ENCODE peak calls at places on chromosomes 16 and 17, in six cellular contexts. One of them, this sample, is unnamed.

GRCh38 chr17:28045304-28045703 is 2.8 kb downstream of the NLK start:
- DNase-seq in lower leg skin: no peak
- DNase-seq in left kidney: no peak
- DNase-seq in HT1080: no peak
- DNase-seq in Right ventricle myocardium superior: no peak
- DNase-seq in GM18507: no peak
- DNase-seq in this sample: no peak

GRCh38 chr16:12573300-12573699 is 230.4 kb downstream of the CPPED1 start:
- DNase-seq in GM18507: no peak
- DNase-seq in left kidney: no peak
- DNase-seq in Right ventricle myocardium superior: no peak
- DNase-seq in HT1080: no peak
- DNase-seq in lower leg skin: no peak
- DNase-seq in this sample: no peak

GRCh38 chr16:51851111-51851510 is 695.8 kb downstream of the TOX3 start:
- DNase-seq in HT1080: no peak
- DNase-seq in GM18507: no peak
- DNase-seq in lower leg skin: no peak
- DNase-seq in left kidney: no peak
- DNase-seq in Right ventricle myocardium superior: no peak
- DNase-seq in this sample: no peak

GRCh38 chr16:81786321-81786720 is 7.2 kb downstream of the PLCG2 start:
- DNase-seq in lower leg skin: no peak
- DNase-seq in HT1080: peak
- DNase-seq in left kidney: no peak
- DNase-seq in GM18507: no peak
- DNase-seq in Right ventricle myocardium superior: no peak
- DNase-seq in this sample: no peak

GRCh38 chr17:74862108-74862901 is 2.6 kb upstream of the GRIN2C start:
- DNase-seq in left kidney: peak
- DNase-seq in HT1080: no peak
- DNase-seq in Right ventricle myocardium superior: peak
- DNase-seq in GM18507: peak
- DNase-seq in lower leg skin: no peak
- DNase-seq in this sample: no peak

GRCh38 chr16:19203374-19203966 is 35.4 kb downstream of the SYT17 start:
- DNase-seq in GM18507: no peak
- DNase-seq in HT1080: no peak
- DNase-seq in Right ventricle myocardium superior: no peak
- DNase-seq in lower leg skin: no peak
- DNase-seq in left kidney: no peak
- DNase-seq in this sample: peak

GRCh38 chr17:49315551-49315951 is 46.5 kb downstream of the ZNF652 start:
- DNase-seq in left kidney: peak
- DNase-seq in Right ventricle myocardium superior: peak
- DNase-seq in HT1080: peak
- DNase-seq in lower leg skin: peak
- DNase-seq in GM18507: peak
- DNase-seq in this sample: peak

GRCh38 chr16:8686031-8686621 is 11.7 kb downstream of the ABAT start:
- DNase-seq in GM18507: no peak
- DNase-seq in HT1080: no peak
- DNase-seq in Right ventricle myocardium superior: peak
- DNase-seq in left kidney: peak
- DNase-seq in lower leg skin: no peak
- DNase-seq in this sample: no peak

GRCh38 chr16:81602792-81603191 is 158.2 kb downstream of the CMIP start:
- DNase-seq in HT1080: no peak
- DNase-seq in left kidney: no peak
- DNase-seq in lower leg skin: no peak
- DNase-seq in GM18507: no peak
- DNase-seq in Right ventricle myocardium superior: no peak
- DNase-seq in this sample: no peak

GRCh38 chr16:23729503-23730424 is 16.7 kb upstream of the ERN2 start:
- DNase-seq in GM18507: no peak
- DNase-seq in Right ventricle myocardium superior: no peak
- DNase-seq in left kidney: no peak
- DNase-seq in HT1080: peak
- DNase-seq in lower leg skin: no peak
- DNase-seq in this sample: peak

GRCh38 chr17:28626818-28627217 is 12.8 kb upstream of the RSKR start:
- DNase-seq in lower leg skin: no peak
- DNase-seq in HT1080: no peak
- DNase-seq in left kidney: no peak
- DNase-seq in GM18507: no peak
- DNase-seq in Right ventricle myocardium superior: no peak
- DNase-seq in this sample: no peak